ENCODE peak calls at places on chromosomes 6 and 20, in nine cellular contexts. F, T, W, C, X, R, J, G and I are unnamed samples. For H3K27me3, the result is how much of the 10 kb centered on the place peaks cover.

GRCh38 chr6:111113731-111114438 is 26.6 kb downstream of the SLC16A10 start:
- DNase-seq in J (peak), F (no peak), C (peak), X (peak), R (peak), W (no peak), T (peak), G (no peak), I (no peak)

GRCh38 chr6:14258695-14259655 is 141.4 kb downstream of the CD83 start:
- DNase-seq in J (no peak), X (no peak), G (no peak), C (no peak), T (no peak), F (no peak), W (no peak), R (no peak), I (no peak)

GRCh38 chr6:81937296-81937937 is 184.9 kb upstream of the TENT5A start:
- DNase-seq in F (no peak), T (no peak), R (no peak), J (no peak), G (no peak), C (no peak), W (no peak), X (no peak), I (no peak)

GRCh38 chr6:80144753-80145152 is 38.3 kb downstream of the BCKDHB start:
- DNase-seq in W (no peak), T (no peak), F (no peak), X (no peak), R (no peak), J (no peak), G (no peak), C (no peak), I (no peak)

GRCh38 chr6:41894366-41895299 is 542 bp downstream of the USP49 start:
- DNase-seq in X (no peak), C (peak), R (peak), J (peak), T (peak), F (no peak), W (no peak), G (peak), I (no peak)

GRCh38 chr6:3776881-3777507 is 25.5 kb upstream of the PXDC1 start:
- DNase-seq in G (no peak), T (no peak), C (peak), R (no peak), W (no peak), J (no peak), X (no peak), F (no peak), I (peak)

GRCh38 chr6:170087946-170088348 is 202.9 kb downstream of the DLL1 start:
- DNase-seq in T (peak), G (peak), J (no peak), C (no peak), F (no peak), R (no peak), X (peak), W (peak), I (no peak)

GRCh38 chr6:169097336-169098052 is 156.2 kb downstream of the THBS2 start:
- DNase-seq in F (peak), X (no peak), R (no peak), J (no peak), W (no peak), C (no peak), T (no peak), G (no peak), I (no peak)

GRCh38 chr20:64156886-64157875 is 7.1 kb upstream of the MYT1 start:
- DNase-seq in C (no peak), J (no peak), X (no peak), G (no peak), R (no peak), F (no peak), T (no peak), W (no peak), I (peak)

GRCh38 chr20:36447101-36447500 is 94.2 kb upstream of the MYL9 start:
- DNase-seq in W (no peak), C (no peak), T (no peak), J (no peak), X (no peak), F (no peak), R (no peak), G (no peak), I (no peak)

GRCh38 chr6:3159805-3160781 is 2.7 kb upstream of the TUBB2A start:
- DNase-seq in G (peak), F (no peak), C (peak), W (peak), X (no peak), T (peak), R (no peak), J (no peak), I (peak)

GRCh38 chr20:59428441-59429205 is 128.2 kb downstream of the EDN3 start:
- DNase-seq in W (no peak), J (no peak), C (peak), F (no peak), X (no peak), T (no peak), R (no peak), G (no peak), I (no peak)

GRCh38 chr6:147709396-147710272 is 201.1 kb downstream of the SAMD5 start:
- DNase-seq in J (no peak), C (no peak), R (no peak), F (peak), G (no peak), T (no peak), W (no peak), X (no peak), I (no peak)

GRCh38 chr20:61430228-61430624 is 178.2 kb downstream of the CDH4 start:
- DNase-seq in G (no peak), F (no peak), J (no peak), X (no peak), W (no peak), T (no peak), C (no peak), R (no peak), I (no peak)

GRCh38 chr6:157045831-157046454 is 268.8 kb downstream of the ARID1B start:
- DNase-seq in G (no peak), F (no peak), R (no peak), J (peak), C (peak), T (no peak), W (no peak), X (no peak), I (peak)

GRCh38 chr20:48738399-48739304 is 89.1 kb downstream of the PREX1 start:
- DNase-seq in W (peak), X (no peak), G (peak), R (no peak), F (no peak), J (no peak), C (no peak), T (no peak), I (no peak)

GRCh38 chr6:5315883-5316282 is 54.6 kb downstream of the FARS2 start:
- DNase-seq in T (no peak), F (no peak), G (no peak), J (peak), X (no peak), C (no peak), W (no peak), R (no peak), I (no peak)

GRCh38 chr6:35419431-35419830 is 32.7 kb upstream of the FANCE start:
- DNase-seq in G (peak), R (no peak), X (no peak), F (no peak), W (no peak), T (no peak), C (peak), J (no peak), I (peak)

GRCh38 chr20:25050501-25051350 is 7.2 kb downstream of the ACSS1 start:
- DNase-seq in T (no peak), G (peak), C (no peak), R (no peak), F (no peak), J (no peak), X (peak), W (no peak), I (no peak)

GRCh38 chr6:17964633-17965032 is 22.8 kb downstream of the KIF13A start:
- DNase-seq in T (no peak), G (no peak), X (no peak), F (no peak), C (no peak), R (no peak), W (no peak), J (no peak), I (no peak)

GRCh38 chr6:136408205-136408604 is 118.6 kb upstream of the BCLAF1 start:
- DNase-seq in J (no peak), T (no peak), C (no peak), X (no peak), F (no peak), W (no peak), G (no peak), R (no peak), I (no peak)

GRCh38 chr6:118665011-118665410 is 13.6 kb upstream of the CEP85L start:
- DNase-seq in J (no peak), T (no peak), X (no peak), F (no peak), R (no peak), G (no peak), W (no peak), C (no peak), I (no peak)

GRCh38 chr6:30006170-30007131 is 54.6 kb upstream of the POLR1H start:
- DNase-seq in T (peak), W (peak), X (peak), R (peak), G (no peak), F (no peak), J (no peak), C (peak), I (peak)

GRCh38 chr6:147903931-147904330 is 395.4 kb downstream of the SAMD5 start:
- DNase-seq in R (no peak), F (no peak), T (no peak), X (no peak), C (no peak), J (no peak), W (no peak), G (no peak), I (no peak)

GRCh38 chr20:62498874-62499273 is 23.1 kb upstream of the GATA5 start:
- DNase-seq in X (no peak), C (no peak), T (no peak), R (no peak), G (no peak), W (no peak), J (no peak), F (no peak), I (no peak)

GRCh38 chr20:4325548-4326187 is 310.3 kb upstream of the RNF24 start:
- DNase-seq in T (no peak), J (no peak), C (no peak), X (peak), W (no peak), F (no peak), G (no peak), R (no peak), I (no peak)
- H3K4me3 ChIP-seq in T (no peak), J (no peak), C (no peak), X (no peak), W (no peak), F (no peak), G (no peak), R (no peak), I (no peak)

DNA sequence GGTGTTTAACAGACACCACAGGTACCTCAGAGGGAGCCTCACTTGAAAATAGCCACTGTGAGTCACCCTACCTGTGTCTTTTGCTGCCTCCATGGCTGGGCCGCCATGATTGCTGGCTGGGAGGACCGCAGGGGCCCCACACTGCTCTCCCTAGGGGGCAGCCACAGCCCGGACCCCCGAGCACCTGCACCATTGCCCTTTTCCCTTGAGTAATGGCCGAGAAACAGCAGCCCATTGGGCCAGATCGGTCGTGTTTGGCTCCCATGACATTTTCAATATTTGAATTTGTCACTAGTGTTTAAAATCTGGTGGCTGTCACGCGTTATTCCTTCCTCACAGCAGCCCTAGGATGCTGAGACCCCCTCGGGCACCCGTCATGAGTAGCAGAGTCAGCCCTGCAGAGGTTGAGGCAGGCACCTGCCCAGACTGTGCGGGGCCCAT is 6.7 kb downstream of the ZBP1 start:
- DNase-seq in W (no peak), F (no peak), J (no peak), X (peak), R (no peak), G (no peak), C (no peak), T (peak), I (no peak)
- H3K27me3 ChIP-seq in W (under half), F (under half), J (under half), X (under half), R (under half), G (under half), C (under half), T (under half), I (under half)

DNA sequence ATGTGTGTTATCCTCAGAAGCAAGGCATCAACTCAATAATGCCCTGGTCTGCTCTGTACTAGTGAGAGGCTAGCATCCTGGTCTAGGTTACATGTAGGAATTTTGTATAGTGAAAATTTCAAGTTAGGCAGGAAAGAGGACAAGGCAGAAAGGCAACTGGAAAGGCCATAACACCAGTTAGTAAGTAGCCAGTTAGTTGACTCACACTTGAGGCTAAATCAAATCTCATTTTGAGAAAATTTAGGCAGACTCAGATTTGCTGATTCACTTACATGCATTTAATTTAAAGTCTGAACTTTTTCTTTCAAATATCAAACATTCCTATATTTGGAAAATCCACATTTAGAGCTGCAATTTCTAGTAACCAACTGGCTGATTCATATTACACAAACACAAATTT is 184.5 kb upstream of the TCF21 start:
- DNase-seq in F (no peak), W (no peak), R (no peak), J (no peak), C (no peak), X (no peak), T (no peak), G (no peak), I (no peak)
- H3K4me3 ChIP-seq in F (no peak), W (no peak), R (no peak), J (no peak), C (no peak), X (no peak), T (no peak), G (no peak), I (no peak)

DNA sequence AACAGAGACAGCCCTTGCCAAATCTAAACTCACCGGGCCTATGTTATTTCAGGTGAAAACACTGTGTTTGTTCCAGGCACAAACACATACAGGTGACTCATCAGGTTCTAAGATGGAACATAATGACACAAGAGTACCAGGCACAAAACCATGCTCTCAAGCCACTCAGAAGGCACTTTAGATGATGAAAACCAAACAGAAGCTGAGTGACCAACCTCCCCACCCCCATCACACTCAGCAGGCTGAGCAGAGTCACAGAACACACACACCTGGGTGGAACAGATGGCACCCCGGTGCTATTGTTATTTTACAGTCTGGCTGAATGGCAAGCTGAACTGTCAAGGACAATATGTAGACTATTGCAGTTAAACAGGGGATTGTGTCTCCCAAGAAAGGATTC is 20.6 kb upstream of the NKX2-2 start:
- DNase-seq in C (no peak), T (no peak), G (no peak), F (no peak), J (no peak), R (no peak), X (no peak), W (no peak), I (no peak)
- H3K27me3 ChIP-seq in C (under half), T (under half), G (under half), F (under half), J (under half), R (under half), X (under half), W (under half), I (under half)

DNA sequence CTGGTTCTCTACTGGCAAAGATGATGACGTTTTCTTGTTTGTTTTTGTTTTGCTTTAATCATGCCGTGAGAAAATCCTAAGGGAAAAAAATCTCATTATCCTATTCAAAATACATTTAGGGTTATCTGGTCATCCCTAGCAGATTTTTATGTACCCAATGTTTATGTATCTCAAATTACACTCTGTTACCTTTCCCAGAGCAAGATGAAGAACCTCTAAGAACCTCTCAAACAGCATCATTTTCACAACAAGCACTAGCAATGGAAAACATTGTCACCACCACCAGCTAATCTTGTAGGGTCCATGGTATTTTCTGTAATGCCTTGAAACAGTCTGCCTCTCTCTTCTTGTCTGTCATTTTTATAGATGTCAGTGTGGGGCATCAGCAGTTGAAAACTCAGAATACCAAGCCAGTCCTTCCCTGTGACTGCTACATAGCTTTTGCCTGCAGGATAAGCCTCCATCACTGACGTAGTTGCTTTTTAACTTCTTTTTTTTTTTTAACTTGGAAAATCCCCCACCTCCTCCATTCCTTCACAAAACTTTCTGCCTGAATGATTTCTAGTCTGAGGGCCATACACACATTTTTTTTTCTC is 2.4 kb upstream of the SNAP25 start:
- DNase-seq in W (no peak), R (no peak), G (no peak), X (no peak), J (no peak), C (peak), F (peak), T (no peak), I (peak)
- H3K4me3 ChIP-seq in W (no peak), R (no peak), G (no peak), X (peak), J (no peak), C (peak), F (no peak), T (no peak), I (no peak)

GRCh38 chr20:20303742-20304141 is 64.2 kb upstream of the INSM1 start:
- DNase-seq in C (no peak), J (no peak), R (no peak), G (no peak), T (peak), F (no peak), X (no peak), W (no peak), I (no peak)
- H3K27me3 ChIP-seq in C (under half), J (under half), R (under half), G (under half), T (under half), F (under half), X (under half), W (under half), I (under half)

DNA sequence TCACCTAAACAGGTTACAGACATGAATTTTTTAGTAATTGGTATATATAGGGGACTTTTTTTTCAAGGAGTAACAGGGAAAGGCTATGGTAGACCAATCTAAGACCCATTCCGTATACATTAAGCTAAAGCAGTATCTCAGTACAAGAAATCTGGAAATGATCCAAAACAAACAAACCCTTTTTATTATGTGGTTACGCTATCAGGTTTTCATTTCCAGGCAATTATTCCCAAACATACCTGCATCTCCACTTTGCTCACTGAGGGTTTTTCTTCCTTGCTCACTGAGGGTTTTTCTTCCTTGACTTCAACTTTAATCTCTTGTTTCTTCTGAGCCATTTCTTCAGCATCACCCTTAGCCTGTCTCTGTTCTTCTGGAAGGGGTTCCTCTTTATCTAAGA is 107.3 kb downstream of the EPB41L2 start:
- DNase-seq in X (no peak), F (no peak), G (no peak), R (no peak), C (no peak), T (no peak), W (no peak), J (no peak), I (no peak)
- H3K4me3 ChIP-seq in X (no peak), F (no peak), G (no peak), R (no peak), C (no peak), T (no peak), W (no peak), J (no peak), I (no peak)

DNA sequence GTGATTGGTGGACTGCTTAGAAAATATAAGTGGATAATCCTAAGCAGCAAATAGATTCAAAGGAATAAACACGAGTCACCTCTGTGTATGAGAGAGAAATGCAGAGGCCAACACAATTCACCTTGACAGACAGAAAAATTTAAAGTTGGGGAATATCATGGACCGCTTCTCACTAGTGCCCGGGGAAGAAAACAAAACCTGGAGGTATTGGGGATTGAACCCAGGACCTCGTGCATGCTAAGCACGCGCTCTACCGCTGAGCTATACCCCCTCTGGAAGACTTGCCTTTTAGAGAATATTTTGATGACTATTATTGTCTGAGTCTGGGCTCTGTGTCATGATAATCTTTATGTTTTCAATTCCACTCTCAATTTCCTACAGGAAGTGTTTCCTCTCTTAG is 111.9 kb downstream of the TRIM27 start:
- DNase-seq in W (no peak), X (no peak), T (no peak), J (no peak), F (no peak), R (no peak), C (peak), G (no peak), I (peak)
- H3K27me3 ChIP-seq in W (under half), X (under half), T (half or more), J (under half), F (half or more), R (under half), C (half or more), G (half or more), I (half or more)

GRCh38 chr6:166334878-166335277 is 7.5 kb downstream of the SFT2D1 start:
- DNase-seq in F (no peak), X (no peak), W (no peak), T (no peak), R (no peak), J (no peak), C (no peak), G (no peak), I (no peak)
- H3K4me3 ChIP-seq in F (no peak), X (no peak), W (no peak), T (no peak), R (no peak), J (no peak), C (no peak), G (no peak), I (no peak)